ENCODE peak calls at places on chromosomes 12 and 14, in seven cellular contexts. L is upper lobe of right lung, E is GM04504, H is ELR, U is WTC11, A is endothelial cell, X is HTR-8/SVneo. M is an unnamed sample.

GRCh38 chr12:86660488-86661171 is 404.4 kb upstream of the MGAT4C start:
- DNase-seq in L (no peak), E (peak), H (peak), U (no peak), A (no peak), X (peak), M (peak)

GRCh38 chr12:93237235-93237915 is 140.3 kb upstream of the NUDT4 start:
- DNase-seq in L (no peak), E (no peak), H (no peak), U (no peak), A (no peak), X (no peak), M (no peak)

GRCh38 chr14:99410019-99410418 is 70.6 kb downstream of the SETD3 start:
- DNase-seq in L (no peak), E (no peak), H (no peak), U (no peak), A (no peak), X (no peak), M (no peak)

GRCh38 chr14:61584258-61584657 is 111.1 kb upstream of the HIF1A start:
- DNase-seq in L (no peak), E (peak), H (peak), U (no peak), A (no peak), X (no peak), M (peak)

GRCh38 chr12:122190842-122191668 is 8.1 kb downstream of the LRRC43 start:
- DNase-seq in L (peak), E (no peak), H (peak), U (peak), A (peak), X (peak), M (peak)

GRCh38 chr12:85424581-85425348 is 144.7 kb downstream of the ALX1 start:
- DNase-seq in L (no peak), E (no peak), H (peak), U (peak), A (peak), X (no peak), M (peak)

GRCh38 chr12:102816816-102817434 is 100.1 kb downstream of the PAH start:
- DNase-seq in L (no peak), E (peak), H (peak), U (no peak), A (no peak), X (peak), M (peak)

GRCh38 chr14:24422694-24423531 is 6.6 kb downstream of the CBLN3 start:
- DNase-seq in L (no peak), E (no peak), H (no peak), U (no peak), A (no peak), X (no peak), M (no peak)

GRCh38 chr12:5549011-5549410 is 117.1 kb downstream of the NTF3 start:
- DNase-seq in L (no peak), E (no peak), H (no peak), U (no peak), A (no peak), X (no peak), M (no peak)

GRCh38 chr12:17108877-17109520 is 503.0 kb upstream of the LMO3 start:
- DNase-seq in L (no peak), E (no peak), H (peak), U (no peak), A (no peak), X (no peak), M (peak)

GRCh38 chr14:73741386-73741875 is 27.2 kb upstream of the PNMA1 start:
- DNase-seq in L (peak), E (no peak), H (peak), U (peak), A (peak), X (peak), M (peak)

GRCh38 chr14:34064349-34064748 is 113.5 kb upstream of the EGLN3 start:
- DNase-seq in L (no peak), E (peak), H (no peak), U (no peak), A (no peak), X (no peak), M (peak)

GRCh38 chr14:32560213-32560857 is 231.2 kb downstream of the AKAP6 start:
- DNase-seq in L (no peak), E (peak), H (peak), U (peak), A (peak), X (peak), M (peak)

GRCh38 chr14:28681681-28682080 is 84.9 kb upstream of the FOXG1 start:
- DNase-seq in L (no peak), E (no peak), H (no peak), U (peak), A (no peak), X (no peak), M (no peak)

GRCh38 chr12:67456281-67456918 is 187.2 kb downstream of the CAND1 start:
- DNase-seq in L (no peak), E (peak), H (peak), U (no peak), A (no peak), X (no peak), M (peak)

GRCh38 chr12:96220902-96221301 is 26.7 kb downstream of the ELK3 start:
- DNase-seq in L (no peak), E (no peak), H (peak), U (no peak), A (no peak), X (no peak), M (peak)

GRCh38 chr12:111687255-111687654 is 1.4 kb downstream of the ACAD10 start:
- DNase-seq in L (no peak), E (no peak), H (peak), U (no peak), A (no peak), X (no peak), M (peak)

GRCh38 chr12:131105736-131106356 is 152.1 kb downstream of the ADGRD1 start:
- DNase-seq in L (peak), E (no peak), H (no peak), U (peak), A (no peak), X (no peak), M (no peak)

GRCh38 chr12:82994117-82994516 is 307.4 kb downstream of the TMTC2 start:
- DNase-seq in L (no peak), E (no peak), H (no peak), U (no peak), A (no peak), X (no peak), M (no peak)

GRCh38 chr14:65470404-65470880 is 57.9 kb downstream of the FUT8 start:
- DNase-seq in L (no peak), E (no peak), H (no peak), U (peak), A (no peak), X (no peak), M (no peak)

GRCh38 chr14:102772781-102773570 is 4.3 kb upstream of the TRAF3 start:
- DNase-seq in L (no peak), E (no peak), H (peak), U (peak), A (peak), X (peak), M (no peak)

GRCh38 chr14:51644215-51644969 is 7.3 kb upstream of the FRMD6 start:
- DNase-seq in L (no peak), E (no peak), H (peak), U (no peak), A (no peak), X (no peak), M (no peak)

GRCh38 chr12:52455818-52456217 is 3.9 kb upstream of the KRT6B start:
- DNase-seq in L (no peak), E (no peak), H (no peak), U (no peak), A (no peak), X (no peak), M (peak)

GRCh38 chr12:125005652-125006051 is 12.2 kb downstream of the BRI3BP start:
- DNase-seq in L (no peak), E (no peak), H (no peak), U (no peak), A (no peak), X (no peak), M (no peak)

GRCh38 chr12:29750928-29751220 is 32.9 kb downstream of the TMTC1 start:
- DNase-seq in L (no peak), E (no peak), H (no peak), U (no peak), A (no peak), X (no peak), M (no peak)

GRCh38 chr12:92132282-92132681 is 13.4 kb downstream of the BTG1 start:
- DNase-seq in L (no peak), E (no peak), H (no peak), U (no peak), A (no peak), X (no peak), M (no peak)